ENCODE peak calls at places on chromosomes 6 and 20, in six cellular contexts. A, Y, P, K, C and S are unnamed samples.

GRCh38 chr20:63219447-63219821 is 3.5 kb upstream of the YTHDF1 start:
- DNase-seq in A (no peak), Y (no peak), P (no peak), K (no peak), C (no peak), S (no peak)

GRCh38 chr6:20866940-20867630 is 332.8 kb downstream of the CDKAL1 start:
- DNase-seq in A (no peak), Y (no peak), P (no peak), K (no peak), C (no peak), S (no peak)

GRCh38 chr20:54267510-54268003 is 59.7 kb downstream of the PFDN4 start:
- DNase-seq in A (no peak), Y (no peak), P (no peak), K (no peak), C (peak), S (peak)

GRCh38 chr6:136127856-136128255 is 122.3 kb downstream of the MTFR2 start:
- DNase-seq in A (no peak), Y (no peak), P (no peak), K (no peak), C (no peak), S (no peak)

GRCh38 chr20:62227977-62228958 is 8.2 kb upstream of the HRH3 start:
- DNase-seq in A (no peak), Y (no peak), P (no peak), K (no peak), C (no peak), S (no peak)

GRCh38 chr6:54390362-54390761 is 82.1 kb downstream of the TINAG start:
- DNase-seq in A (no peak), Y (no peak), P (no peak), K (no peak), C (no peak), S (no peak)

GRCh38 chr6:46628976-46629375 is 23.6 kb downstream of the CYP39A1 start:
- DNase-seq in A (no peak), Y (no peak), P (no peak), K (no peak), C (no peak), S (no peak)

GRCh38 chr6:25902071-25902470 is 28.0 kb upstream of the SLC17A3 start:
- DNase-seq in A (no peak), Y (no peak), P (no peak), K (no peak), C (no peak), S (no peak)

GRCh38 chr6:68911334-68911733 is 276.3 kb downstream of the ADGRB3 start:
- DNase-seq in A (no peak), Y (no peak), P (no peak), K (no peak), C (no peak), S (no peak)